ENCODE peak calls at places on chromosomes 6 and 20, in four cellular contexts. Q is HCT116, B is testis, Z is breast epithelium. C is an unnamed sample.

GRCh38 chr6:26045939-26046368 is 41.3 kb upstream of the HFE start:
- DNase-seq in B (no peak), Z (no peak), Q (no peak), C (no peak)

GRCh38 chr6:165684333-165684732 is 21.3 kb upstream of the PDE10A start:
- DNase-seq in B (no peak), Q (no peak), Z (no peak), C (no peak)

GRCh38 chr6:12348530-12349511 is 58.7 kb downstream of the EDN1 start:
- DNase-seq in Q (peak; percentile 83), Z (no peak), B (no peak), C (peak; percentile 58)

GRCh38 chr6:148968636-148969270 is 221.9 kb downstream of the UST start:
- DNase-seq in Z (no peak), B (no peak), Q (no peak), C (no peak)

GRCh38 chr6:140393665-140394064 is 1019.2 kb upstream of the CITED2 start:
- DNase-seq in Z (no peak), Q (no peak), B (no peak), C (no peak)

GRCh38 chr20:63082308-63082938 is 75.7 kb upstream of the BHLHE23 start:
- DNase-seq in Q (no peak), Z (no peak), B (peak; percentile 71), C (peak; percentile 39)

GRCh38 chr20:36465109-36466080 is 75.9 kb upstream of the MYL9 start:
- DNase-seq in Q (peak; percentile 79), Z (no peak), B (no peak), C (peak; percentile 35)

GRCh38 chr20:561437-562231 is 18.0 kb upstream of the CSNK2A1 start:
- DNase-seq in Q (peak; percentile 73), B (peak; percentile 80), Z (peak; percentile 61), C (peak; percentile 65)

GRCh38 chr6:43983632-43984031 is 143.6 kb downstream of the MRPL14 start:
- DNase-seq in Z (peak; percentile 17), B (no peak), Q (no peak), C (no peak)

GRCh38 chr6:110181131-110182027 is 1.2 kb downstream of the CDC40 start:
- DNase-seq in Q (no peak), B (no peak), Z (no peak), C (no peak)

GRCh38 chr6:110178626-110179405 is 654 bp downstream of the WASF1 start:
- DNase-seq in Q (peak; percentile 42), Z (peak; percentile 54), B (peak; percentile 76), C (peak; percentile 29)

GRCh38 chr6:110183292-110183691 is 3.1 kb downstream of the CDC40 start:
- DNase-seq in Z (no peak), Q (no peak), B (no peak), C (no peak)

GRCh38 chr6:110180228-110181008 is at the start of gene CDC40:
- DNase-seq in Q (no peak), B (peak; percentile 83), Z (peak; percentile 51), C (peak; percentile 50)

DNA sequence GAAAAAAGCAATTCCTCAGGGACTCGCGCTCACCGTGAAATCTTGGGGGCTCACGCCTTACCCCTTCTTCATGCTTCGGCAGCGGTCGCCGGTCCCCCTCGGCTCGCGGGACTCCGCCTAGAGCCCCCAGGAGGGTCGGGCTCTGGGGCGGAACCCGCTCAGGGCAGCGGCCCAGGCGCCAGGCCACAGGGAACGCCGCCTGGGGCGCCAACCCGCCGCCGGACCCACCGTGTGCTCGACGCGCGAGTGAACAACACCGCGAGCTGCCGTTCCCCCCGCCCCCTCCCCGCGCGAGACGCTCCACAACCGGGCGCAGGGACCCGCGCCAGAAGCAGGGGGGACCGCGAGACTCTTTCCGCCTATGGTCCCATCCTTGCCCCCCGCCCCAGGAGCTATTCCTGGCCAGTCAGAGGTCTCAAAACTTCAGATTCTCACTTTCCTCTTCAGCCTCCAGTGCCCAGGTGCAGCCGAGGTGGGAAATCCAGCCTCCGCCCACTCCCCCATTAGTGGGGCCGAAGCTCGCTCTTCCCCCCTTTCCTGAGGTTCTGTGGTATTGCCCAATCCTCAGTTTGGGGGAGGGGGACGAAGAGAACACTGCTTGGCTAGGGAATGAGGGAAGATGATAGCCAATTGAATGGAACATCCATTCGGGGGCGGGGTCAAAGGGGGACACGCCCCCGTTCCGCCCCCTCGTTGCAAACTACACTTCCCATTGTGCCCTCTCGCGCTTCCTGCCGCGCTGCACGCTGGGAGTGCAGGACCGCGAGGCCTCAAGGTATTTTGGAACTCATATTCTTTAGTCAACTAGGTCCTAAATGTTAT is at the start of gene WASF1:
- DNase-seq in Q (peak; percentile 97), B (peak; percentile 98), Z (peak; percentile 92), C (peak; percentile 93)
- TF ChIP-seq POLR2A in Q (peak; percentile 41), B (no peak), Z (no peak), C (no peak)

DNA sequence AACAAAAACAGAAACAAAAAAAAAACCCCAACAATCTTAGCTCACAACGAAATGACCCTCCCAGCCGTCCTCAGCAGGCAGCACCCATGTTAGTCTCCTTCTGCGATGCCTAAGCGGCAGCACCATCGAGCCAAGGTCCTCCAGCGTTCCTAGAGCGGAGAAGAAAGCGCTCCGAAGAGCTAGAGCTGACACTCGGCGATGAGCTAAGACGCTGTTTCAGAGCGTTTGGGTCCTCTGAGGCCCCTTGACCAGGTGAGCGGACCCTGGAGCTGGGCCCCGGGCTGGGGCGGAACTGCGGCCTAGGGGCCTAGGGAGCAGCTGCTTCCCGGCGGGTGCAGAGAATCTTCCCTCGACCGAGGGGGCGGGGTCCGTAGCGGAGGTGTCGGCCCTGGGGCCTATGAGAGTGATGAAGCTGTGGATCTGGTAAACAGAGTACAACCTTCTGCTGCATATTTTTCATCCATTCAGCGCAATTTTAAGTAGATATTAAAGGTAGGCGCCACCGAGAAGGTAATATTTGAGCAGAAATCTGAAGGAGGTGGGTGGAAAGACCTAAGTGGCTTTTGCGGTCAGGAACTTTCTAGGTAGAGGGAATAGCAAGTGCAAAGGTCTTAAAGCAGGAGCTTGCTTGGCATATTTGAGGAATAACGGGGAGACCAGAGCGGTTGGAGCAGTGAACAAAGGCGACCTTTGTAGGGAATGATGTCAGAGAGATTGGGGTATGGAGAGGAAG is at the start of gene ZSCAN26:
- DNase-seq in Q (peak; percentile 88), B (peak; percentile 87), Z (peak; percentile 72), C (peak; percentile 71)
- TF ChIP-seq POLR2A in Q (peak; percentile 75), B (no peak), Z (no peak), C (no peak)

GRCh38 chr6:7684843-7685242 is 41.1 kb upstream of the BMP6 start:
- DNase-seq in Q (no peak), Z (no peak), B (no peak), C (no peak)
- TF ChIP-seq POLR2A in Q (no peak), Z (no peak), B (no peak), C (no peak)

GRCh38 chr6:31971279-31971992 is 502 bp downstream of the DXO start:
- DNase-seq in Z (no peak), Q (no peak), B (no peak), C (no peak)
- TF ChIP-seq POLR2A in Z (no peak), Q (no peak), B (no peak), C (no peak)

GRCh38 chr6:28224131-28225055 is 682 bp upstream of the ZSCAN9 start:
- DNase-seq in Q (no peak), Z (no peak), B (no peak), C (no peak)

GRCh38 chr6:28218312-28219248 is 6.5 kb upstream of the ZSCAN9 start:
- DNase-seq in B (peak; percentile 74), Q (no peak), Z (peak; percentile 73), C (peak; percentile 72)

GRCh38 chr6:28217890-28218289 is 7.2 kb upstream of the ZSCAN9 start:
- DNase-seq in B (no peak), Z (no peak), Q (no peak), C (no peak)

GRCh38 chr6:28225056-28225834 is at the start of gene ZSCAN9:
- DNase-seq in B (peak; percentile 92), Z (peak; percentile 80), Q (peak; percentile 87), C (peak; percentile 83)

GRCh38 chr6:28220164-28221133 is 4.6 kb upstream of the ZSCAN9 start:
- DNase-seq in Z (no peak), B (no peak), Q (no peak), C (no peak)
- TF ChIP-seq POLR2A in Z (no peak), B (no peak), Q (no peak), C (no peak)

GRCh38 chr6:2971420-2972218 is at the start of gene SERPINB6:
- DNase-seq in Q (no peak), B (peak; percentile 90), Z (peak; percentile 73), C (peak; percentile 80)
- TF ChIP-seq POLR2A in Q (no peak), B (no peak), Z (peak; percentile 35), C (no peak)

DNA sequence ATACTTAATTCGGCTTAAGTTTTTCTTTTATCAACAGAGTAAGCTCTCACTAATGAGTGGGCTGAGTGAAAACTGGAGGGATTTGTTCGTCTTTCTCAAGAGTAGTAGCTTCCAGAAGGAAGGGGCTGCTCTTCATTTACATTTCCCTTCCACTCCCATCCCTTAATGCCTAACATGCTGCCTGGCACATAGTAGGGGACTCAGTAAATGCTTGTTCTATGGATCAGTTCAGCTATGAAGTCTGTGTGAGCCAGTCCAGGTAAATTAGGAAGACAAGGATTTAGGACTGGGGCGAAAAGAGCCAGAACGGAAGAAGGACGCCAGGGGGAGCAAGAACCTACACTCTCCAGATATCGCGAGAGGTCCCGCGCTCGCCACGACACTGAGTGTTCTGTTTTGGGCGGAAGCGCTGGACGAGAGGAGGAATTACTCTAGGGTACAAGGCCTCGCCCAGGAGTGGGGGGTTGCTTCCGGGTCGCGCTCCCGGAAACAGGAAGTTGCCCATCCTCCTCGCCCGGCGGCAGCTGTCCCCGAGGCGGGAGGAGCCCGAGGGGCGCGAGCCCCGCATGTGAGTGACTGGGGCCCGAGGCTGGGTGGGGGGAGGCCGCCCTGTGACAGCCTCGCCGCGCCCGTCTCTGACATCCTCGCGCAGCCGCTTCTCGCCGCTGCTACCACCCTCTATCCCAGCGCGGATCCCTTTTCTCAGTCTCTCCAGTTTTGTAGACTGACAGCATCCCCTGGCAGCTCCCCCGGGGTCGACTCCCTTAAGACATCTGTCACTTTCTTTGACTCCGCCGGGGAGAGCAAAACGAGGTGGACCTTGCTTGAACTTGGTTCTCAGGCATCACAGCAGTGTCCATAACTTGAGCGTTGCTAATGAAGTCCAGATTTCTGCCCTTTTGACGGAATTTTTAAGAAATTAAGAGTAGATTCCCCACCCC is at the start of gene C6orf89:
- DNase-seq in B (peak; percentile 99), Q (peak; percentile 94), Z (peak; percentile 97), C (peak; percentile 98)
- TF ChIP-seq POLR2A in B (peak; percentile 32), Q (no peak), Z (no peak), C (peak; percentile 33)

GRCh38 chr20:49276201-49276894 is 1.5 kb downstream of the ZNFX1 start:
- DNase-seq in Q (no peak), Z (no peak), B (peak; percentile 26), C (no peak)

GRCh38 chr20:49278036-49278816 is at the start of gene ZNFX1:
- DNase-seq in Z (peak; percentile 99), Q (peak; percentile 94), B (peak; percentile 100), C (peak; percentile 99)

GRCh38 chr20:49278817-49279676 is 1.2 kb upstream of the ZNFX1 start:
- DNase-seq in Q (no peak), B (peak; percentile 21), Z (no peak), C (no peak)

GRCh38 chr20:49276895-49277785 is 717 bp downstream of the ZNFX1 start:
- DNase-seq in Q (no peak), Z (peak; percentile 56), B (peak; percentile 28), C (no peak)

GRCh38 chr20:49277786-49278035 is 146 bp downstream of the ZNFX1 start:
- DNase-seq in Z (no peak), Q (no peak), B (no peak), C (no peak)
- TF ChIP-seq POLR2A in Z (peak; percentile 86), Q (no peak), B (no peak), C (no peak)

C was measured in stomach.